ENCODE peak calls at places on chromosomes 1 and 21, in seven cellular contexts. One of them, this sample, is unnamed.

GRCh38 chr1:86648255-86648654 is 56.1 kb upstream of the SH3GLB1 start:
- DNase-seq in naive thymus-derived CD4-positive, alpha-beta T cell: no peak
- DNase-seq in aorta: no peak
- DNase-seq in stimulated activated CD4-positive, alpha-beta T cell treated with anti-CD3 and anti-CD28 coated beads, Interleukin-12 subunit alpha, Interleukin-12 subunit beta, amount 100 ng/mL, for 24 hours: no peak
- DNase-seq in adrenal gland: no peak
- DNase-seq in NCI-H446: no peak
- DNase-seq in PC-9: no peak
- DNase-seq in this sample: peak; percentile 7

GRCh38 chr1:109773203-109773899 is 9.6 kb upstream of the EPS8L3 start:
- DNase-seq in naive thymus-derived CD4-positive, alpha-beta T cell: peak; percentile 79
- DNase-seq in aorta: peak; percentile 90
- DNase-seq in stimulated activated CD4-positive, alpha-beta T cell treated with anti-CD3 and anti-CD28 coated beads, Interleukin-12 subunit alpha, Interleukin-12 subunit beta, amount 100 ng/mL, for 24 hours: peak; percentile 37
- DNase-seq in adrenal gland: peak; percentile 90
- DNase-seq in NCI-H446: peak; percentile 91
- DNase-seq in PC-9: peak; percentile 78
- DNase-seq in this sample: peak; percentile 84

GRCh38 chr1:145901312-145902021 is 8.4 kb downstream of the ITGA10 start:
- DNase-seq in naive thymus-derived CD4-positive, alpha-beta T cell: no peak
- DNase-seq in aorta: no peak
- DNase-seq in stimulated activated CD4-positive, alpha-beta T cell treated with anti-CD3 and anti-CD28 coated beads, Interleukin-12 subunit alpha, Interleukin-12 subunit beta, amount 100 ng/mL, for 24 hours: no peak
- DNase-seq in adrenal gland: no peak
- DNase-seq in NCI-H446: no peak
- DNase-seq in PC-9: no peak
- DNase-seq in this sample: no peak

GRCh38 chr1:33763406-33763805 is 100.5 kb upstream of the HMGB4 start:
- DNase-seq in naive thymus-derived CD4-positive, alpha-beta T cell: no peak
- DNase-seq in aorta: no peak
- DNase-seq in stimulated activated CD4-positive, alpha-beta T cell treated with anti-CD3 and anti-CD28 coated beads, Interleukin-12 subunit alpha, Interleukin-12 subunit beta, amount 100 ng/mL, for 24 hours: no peak
- DNase-seq in adrenal gland: no peak
- DNase-seq in NCI-H446: peak; percentile 11
- DNase-seq in PC-9: no peak
- DNase-seq in this sample: no peak

GRCh38 chr21:40846057-40846456 is 901 bp downstream of the DSCAM start:
- DNase-seq in naive thymus-derived CD4-positive, alpha-beta T cell: no peak
- DNase-seq in aorta: no peak
- DNase-seq in stimulated activated CD4-positive, alpha-beta T cell treated with anti-CD3 and anti-CD28 coated beads, Interleukin-12 subunit alpha, Interleukin-12 subunit beta, amount 100 ng/mL, for 24 hours: no peak
- DNase-seq in adrenal gland: no peak
- DNase-seq in NCI-H446: no peak
- DNase-seq in PC-9: no peak
- DNase-seq in this sample: no peak

GRCh38 chr1:215043405-215043804 is 39.1 kb upstream of the KCNK2 start:
- DNase-seq in naive thymus-derived CD4-positive, alpha-beta T cell: no peak
- DNase-seq in aorta: no peak
- DNase-seq in stimulated activated CD4-positive, alpha-beta T cell treated with anti-CD3 and anti-CD28 coated beads, Interleukin-12 subunit alpha, Interleukin-12 subunit beta, amount 100 ng/mL, for 24 hours: no peak
- DNase-seq in adrenal gland: no peak
- DNase-seq in NCI-H446: no peak
- DNase-seq in PC-9: no peak
- DNase-seq in this sample: no peak

GRCh38 chr21:29189358-29189757 is 58.9 kb downstream of the MAP3K7CL start:
- DNase-seq in naive thymus-derived CD4-positive, alpha-beta T cell: no peak
- DNase-seq in aorta: no peak
- DNase-seq in stimulated activated CD4-positive, alpha-beta T cell treated with anti-CD3 and anti-CD28 coated beads, Interleukin-12 subunit alpha, Interleukin-12 subunit beta, amount 100 ng/mL, for 24 hours: no peak
- DNase-seq in adrenal gland: no peak
- DNase-seq in NCI-H446: no peak
- DNase-seq in PC-9: no peak
- DNase-seq in this sample: no peak

GRCh38 chr1:29800120-29800519 is 563.8 kb downstream of the PTPRU start:
- DNase-seq in naive thymus-derived CD4-positive, alpha-beta T cell: no peak
- DNase-seq in aorta: no peak
- DNase-seq in stimulated activated CD4-positive, alpha-beta T cell treated with anti-CD3 and anti-CD28 coated beads, Interleukin-12 subunit alpha, Interleukin-12 subunit beta, amount 100 ng/mL, for 24 hours: no peak
- DNase-seq in adrenal gland: no peak
- DNase-seq in NCI-H446: no peak
- DNase-seq in PC-9: no peak
- DNase-seq in this sample: no peak

GRCh38 chr1:180167721-180168467 is 13.2 kb downstream of the QSOX1 start:
- DNase-seq in naive thymus-derived CD4-positive, alpha-beta T cell: no peak
- DNase-seq in aorta: no peak
- DNase-seq in stimulated activated CD4-positive, alpha-beta T cell treated with anti-CD3 and anti-CD28 coated beads, Interleukin-12 subunit alpha, Interleukin-12 subunit beta, amount 100 ng/mL, for 24 hours: no peak
- DNase-seq in adrenal gland: peak; percentile 77
- DNase-seq in NCI-H446: peak; percentile 63
- DNase-seq in PC-9: peak; percentile 96
- DNase-seq in this sample: peak; percentile 83

GRCh38 chr1:1552263-1552639 is 11.8 kb upstream of the TMEM240 start:
- DNase-seq in naive thymus-derived CD4-positive, alpha-beta T cell: no peak
- DNase-seq in aorta: no peak
- DNase-seq in stimulated activated CD4-positive, alpha-beta T cell treated with anti-CD3 and anti-CD28 coated beads, Interleukin-12 subunit alpha, Interleukin-12 subunit beta, amount 100 ng/mL, for 24 hours: no peak
- DNase-seq in adrenal gland: no peak
- DNase-seq in NCI-H446: no peak
- DNase-seq in PC-9: no peak
- DNase-seq in this sample: no peak

GRCh38 chr1:204123376-204123775 is 28.5 kb downstream of the ETNK2 start:
- DNase-seq in naive thymus-derived CD4-positive, alpha-beta T cell: no peak
- DNase-seq in aorta: no peak
- DNase-seq in stimulated activated CD4-positive, alpha-beta T cell treated with anti-CD3 and anti-CD28 coated beads, Interleukin-12 subunit alpha, Interleukin-12 subunit beta, amount 100 ng/mL, for 24 hours: no peak
- DNase-seq in adrenal gland: no peak
- DNase-seq in NCI-H446: peak; percentile 5
- DNase-seq in PC-9: no peak
- DNase-seq in this sample: peak; percentile 83

GRCh38 chr1:90841477-90841876 is 124.4 kb upstream of the BARHL2 start:
- DNase-seq in naive thymus-derived CD4-positive, alpha-beta T cell: no peak
- DNase-seq in aorta: no peak
- DNase-seq in stimulated activated CD4-positive, alpha-beta T cell treated with anti-CD3 and anti-CD28 coated beads, Interleukin-12 subunit alpha, Interleukin-12 subunit beta, amount 100 ng/mL, for 24 hours: no peak
- DNase-seq in adrenal gland: no peak
- DNase-seq in NCI-H446: no peak
- DNase-seq in PC-9: no peak
- DNase-seq in this sample: no peak

GRCh38 chr1:222546548-222547259 is 1.2 kb downstream of the HHIPL2 start:
- DNase-seq in naive thymus-derived CD4-positive, alpha-beta T cell: no peak
- DNase-seq in aorta: no peak
- DNase-seq in stimulated activated CD4-positive, alpha-beta T cell treated with anti-CD3 and anti-CD28 coated beads, Interleukin-12 subunit alpha, Interleukin-12 subunit beta, amount 100 ng/mL, for 24 hours: no peak
- DNase-seq in adrenal gland: peak; percentile 38
- DNase-seq in NCI-H446: peak; percentile 69
- DNase-seq in PC-9: peak; percentile 68
- DNase-seq in this sample: peak; percentile 18

GRCh38 chr1:31669786-31670582 is 25.3 kb upstream of the PEF1 start:
- DNase-seq in naive thymus-derived CD4-positive, alpha-beta T cell: peak; percentile 50
- DNase-seq in aorta: peak; percentile 95
- DNase-seq in stimulated activated CD4-positive, alpha-beta T cell treated with anti-CD3 and anti-CD28 coated beads, Interleukin-12 subunit alpha, Interleukin-12 subunit beta, amount 100 ng/mL, for 24 hours: no peak
- DNase-seq in adrenal gland: peak; percentile 89
- DNase-seq in NCI-H446: peak; percentile 99
- DNase-seq in PC-9: peak; percentile 88
- DNase-seq in this sample: peak; percentile 50

GRCh38 chr1:70143052-70143659 is 62.2 kb downstream of the LRRC40 start:
- DNase-seq in naive thymus-derived CD4-positive, alpha-beta T cell: no peak
- DNase-seq in aorta: no peak
- DNase-seq in stimulated activated CD4-positive, alpha-beta T cell treated with anti-CD3 and anti-CD28 coated beads, Interleukin-12 subunit alpha, Interleukin-12 subunit beta, amount 100 ng/mL, for 24 hours: no peak
- DNase-seq in adrenal gland: no peak
- DNase-seq in NCI-H446: peak; percentile 34
- DNase-seq in PC-9: no peak
- DNase-seq in this sample: no peak

GRCh38 chr1:207028884-207029283 is 3.7 kb downstream of the C1orf116 start:
- DNase-seq in naive thymus-derived CD4-positive, alpha-beta T cell: no peak
- DNase-seq in aorta: no peak
- DNase-seq in stimulated activated CD4-positive, alpha-beta T cell treated with anti-CD3 and anti-CD28 coated beads, Interleukin-12 subunit alpha, Interleukin-12 subunit beta, amount 100 ng/mL, for 24 hours: no peak
- DNase-seq in adrenal gland: no peak
- DNase-seq in NCI-H446: peak; percentile 68
- DNase-seq in PC-9: no peak
- DNase-seq in this sample: no peak

GRCh38 chr1:13590486-13590885 is 6.9 kb downstream of the PDPN start:
- DNase-seq in naive thymus-derived CD4-positive, alpha-beta T cell: no peak
- DNase-seq in aorta: no peak
- DNase-seq in stimulated activated CD4-positive, alpha-beta T cell treated with anti-CD3 and anti-CD28 coated beads, Interleukin-12 subunit alpha, Interleukin-12 subunit beta, amount 100 ng/mL, for 24 hours: no peak
- DNase-seq in adrenal gland: no peak
- DNase-seq in NCI-H446: no peak
- DNase-seq in PC-9: no peak
- DNase-seq in this sample: no peak

GRCh38 chr1:156487862-156488261 is 12.7 kb downstream of the MEF2D start:
- DNase-seq in naive thymus-derived CD4-positive, alpha-beta T cell: no peak
- DNase-seq in aorta: no peak
- DNase-seq in stimulated activated CD4-positive, alpha-beta T cell treated with anti-CD3 and anti-CD28 coated beads, Interleukin-12 subunit alpha, Interleukin-12 subunit beta, amount 100 ng/mL, for 24 hours: no peak
- DNase-seq in adrenal gland: no peak
- DNase-seq in NCI-H446: no peak
- DNase-seq in PC-9: no peak
- DNase-seq in this sample: no peak

GRCh38 chr21:31618696-31619430 is 40.6 kb upstream of the SOD1 start:
- DNase-seq in naive thymus-derived CD4-positive, alpha-beta T cell: no peak
- DNase-seq in aorta: no peak
- DNase-seq in stimulated activated CD4-positive, alpha-beta T cell treated with anti-CD3 and anti-CD28 coated beads, Interleukin-12 subunit alpha, Interleukin-12 subunit beta, amount 100 ng/mL, for 24 hours: no peak
- DNase-seq in adrenal gland: no peak
- DNase-seq in NCI-H446: no peak
- DNase-seq in PC-9: no peak
- DNase-seq in this sample: no peak

GRCh38 chr21:34543017-34543416 is 31.0 kb upstream of the KCNE1 start:
- DNase-seq in naive thymus-derived CD4-positive, alpha-beta T cell: no peak
- DNase-seq in aorta: no peak
- DNase-seq in stimulated activated CD4-positive, alpha-beta T cell treated with anti-CD3 and anti-CD28 coated beads, Interleukin-12 subunit alpha, Interleukin-12 subunit beta, amount 100 ng/mL, for 24 hours: no peak
- DNase-seq in adrenal gland: no peak
- DNase-seq in NCI-H446: no peak
- DNase-seq in PC-9: no peak
- DNase-seq in this sample: no peak

GRCh38 chr1:84634536-84635205 is 55.6 kb downstream of the SSX2IP start:
- DNase-seq in naive thymus-derived CD4-positive, alpha-beta T cell: no peak
- DNase-seq in aorta: no peak
- DNase-seq in stimulated activated CD4-positive, alpha-beta T cell treated with anti-CD3 and anti-CD28 coated beads, Interleukin-12 subunit alpha, Interleukin-12 subunit beta, amount 100 ng/mL, for 24 hours: no peak
- DNase-seq in adrenal gland: no peak
- DNase-seq in NCI-H446: no peak
- DNase-seq in PC-9: peak; percentile 81
- DNase-seq in this sample: no peak

GRCh38 chr1:78143152-78143551 is 97.4 kb downstream of the GIPC2 start:
- DNase-seq in naive thymus-derived CD4-positive, alpha-beta T cell: peak; percentile 25
- DNase-seq in aorta: no peak
- DNase-seq in stimulated activated CD4-positive, alpha-beta T cell treated with anti-CD3 and anti-CD28 coated beads, Interleukin-12 subunit alpha, Interleukin-12 subunit beta, amount 100 ng/mL, for 24 hours: no peak
- DNase-seq in adrenal gland: no peak
- DNase-seq in NCI-H446: no peak
- DNase-seq in PC-9: no peak
- DNase-seq in this sample: no peak

GRCh38 chr1:230548997-230549396 is 93.3 kb upstream of the COG2 start:
- DNase-seq in naive thymus-derived CD4-positive, alpha-beta T cell: no peak
- DNase-seq in aorta: no peak
- DNase-seq in stimulated activated CD4-positive, alpha-beta T cell treated with anti-CD3 and anti-CD28 coated beads, Interleukin-12 subunit alpha, Interleukin-12 subunit beta, amount 100 ng/mL, for 24 hours: no peak
- DNase-seq in adrenal gland: no peak
- DNase-seq in NCI-H446: no peak
- DNase-seq in PC-9: no peak
- DNase-seq in this sample: no peak

GRCh38 chr1:145918992-145919939 is 749 bp upstream of the PEX11B start:
- DNase-seq in naive thymus-derived CD4-positive, alpha-beta T cell: no peak
- DNase-seq in aorta: peak; percentile 86
- DNase-seq in stimulated activated CD4-positive, alpha-beta T cell treated with anti-CD3 and anti-CD28 coated beads, Interleukin-12 subunit alpha, Interleukin-12 subunit beta, amount 100 ng/mL, for 24 hours: no peak
- DNase-seq in adrenal gland: peak; percentile 74
- DNase-seq in NCI-H446: no peak
- DNase-seq in PC-9: peak; percentile 67
- DNase-seq in this sample: peak; percentile 50

GRCh38 chr1:24506706-24507422 is 4.2 kb downstream of the RCAN3 start:
- DNase-seq in naive thymus-derived CD4-positive, alpha-beta T cell: peak; percentile 85
- DNase-seq in aorta: no peak
- DNase-seq in stimulated activated CD4-positive, alpha-beta T cell treated with anti-CD3 and anti-CD28 coated beads, Interleukin-12 subunit alpha, Interleukin-12 subunit beta, amount 100 ng/mL, for 24 hours: no peak
- DNase-seq in adrenal gland: no peak
- DNase-seq in NCI-H446: no peak
- DNase-seq in PC-9: no peak
- DNase-seq in this sample: no peak

GRCh38 chr1:238052496-238053266 is 162.0 kb upstream of the ZP4 start:
- DNase-seq in naive thymus-derived CD4-positive, alpha-beta T cell: no peak
- DNase-seq in aorta: no peak
- DNase-seq in stimulated activated CD4-positive, alpha-beta T cell treated with anti-CD3 and anti-CD28 coated beads, Interleukin-12 subunit alpha, Interleukin-12 subunit beta, amount 100 ng/mL, for 24 hours: no peak
- DNase-seq in adrenal gland: no peak
- DNase-seq in NCI-H446: no peak
- DNase-seq in PC-9: no peak
- DNase-seq in this sample: no peak

GRCh38 chr1:186304982-186305949 is 69.8 kb downstream of the TPR start:
- DNase-seq in naive thymus-derived CD4-positive, alpha-beta T cell: peak; percentile 51
- DNase-seq in aorta: no peak
- DNase-seq in stimulated activated CD4-positive, alpha-beta T cell treated with anti-CD3 and anti-CD28 coated beads, Interleukin-12 subunit alpha, Interleukin-12 subunit beta, amount 100 ng/mL, for 24 hours: no peak
- DNase-seq in adrenal gland: no peak
- DNase-seq in NCI-H446: peak; percentile 57
- DNase-seq in PC-9: no peak
- DNase-seq in this sample: peak; percentile 49

GRCh38 chr1:31787261-31787660 is 23.1 kb upstream of the ADGRB2 start:
- DNase-seq in naive thymus-derived CD4-positive, alpha-beta T cell: no peak
- DNase-seq in aorta: peak; percentile 61
- DNase-seq in stimulated activated CD4-positive, alpha-beta T cell treated with anti-CD3 and anti-CD28 coated beads, Interleukin-12 subunit alpha, Interleukin-12 subunit beta, amount 100 ng/mL, for 24 hours: no peak
- DNase-seq in adrenal gland: no peak
- DNase-seq in NCI-H446: no peak
- DNase-seq in PC-9: no peak
- DNase-seq in this sample: no peak

GRCh38 chr1:153778051-153778823 is 3.0 kb downstream of the SLC27A3 start:
- DNase-seq in naive thymus-derived CD4-positive, alpha-beta T cell: no peak
- DNase-seq in aorta: peak; percentile 77
- DNase-seq in stimulated activated CD4-positive, alpha-beta T cell treated with anti-CD3 and anti-CD28 coated beads, Interleukin-12 subunit alpha, Interleukin-12 subunit beta, amount 100 ng/mL, for 24 hours: no peak
- DNase-seq in adrenal gland: no peak
- DNase-seq in NCI-H446: no peak
- DNase-seq in PC-9: no peak
- DNase-seq in this sample: no peak

GRCh38 chr1:29648026-29648425 is 411.7 kb downstream of the PTPRU start:
- DNase-seq in naive thymus-derived CD4-positive, alpha-beta T cell: no peak
- DNase-seq in aorta: no peak
- DNase-seq in stimulated activated CD4-positive, alpha-beta T cell treated with anti-CD3 and anti-CD28 coated beads, Interleukin-12 subunit alpha, Interleukin-12 subunit beta, amount 100 ng/mL, for 24 hours: no peak
- DNase-seq in adrenal gland: no peak
- DNase-seq in NCI-H446: no peak
- DNase-seq in PC-9: no peak
- DNase-seq in this sample: no peak